ENCODE peak calls at places on chromosome 4, in six cellular contexts. One of them, this sample, is unnamed.

GRCh38 chr4:84985952-84986351 is 19.5 kb upstream of the WDFY3 start:
- DNase-seq in islet precursor cell: peak
- DNase-seq in Caki2: peak
- DNase-seq in epithelial cell of esophagus: peak
- DNase-seq in T-cell: no peak
- DNase-seq in renal cortical epithelial cell: peak
- DNase-seq in this sample: no peak

GRCh38 chr4:83231620-83232056 is 53.0 kb downstream of the COQ2 start:
- DNase-seq in islet precursor cell: no peak
- DNase-seq in Caki2: no peak
- DNase-seq in epithelial cell of esophagus: peak
- DNase-seq in T-cell: no peak
- DNase-seq in renal cortical epithelial cell: peak
- DNase-seq in this sample: no peak

GRCh38 chr4:5589495-5589894 is 118.9 kb downstream of the EVC2 start:
- DNase-seq in islet precursor cell: no peak
- DNase-seq in Caki2: no peak
- DNase-seq in epithelial cell of esophagus: no peak
- DNase-seq in T-cell: no peak
- DNase-seq in renal cortical epithelial cell: no peak
- DNase-seq in this sample: no peak

GRCh38 chr4:67084801-67085200 is 460.5 kb downstream of the CENPC start:
- DNase-seq in islet precursor cell: no peak
- DNase-seq in Caki2: no peak
- DNase-seq in epithelial cell of esophagus: no peak
- DNase-seq in T-cell: no peak
- DNase-seq in renal cortical epithelial cell: no peak
- DNase-seq in this sample: no peak

GRCh38 chr4:15303052-15303641 is 124.7 kb upstream of the C1QTNF7 start:
- DNase-seq in islet precursor cell: peak
- DNase-seq in Caki2: no peak
- DNase-seq in epithelial cell of esophagus: peak
- DNase-seq in T-cell: no peak
- DNase-seq in renal cortical epithelial cell: peak
- DNase-seq in this sample: no peak

GRCh38 chr4:144787365-144788263 is 141.7 kb downstream of the HHIP start:
- DNase-seq in islet precursor cell: no peak
- DNase-seq in Caki2: peak
- DNase-seq in epithelial cell of esophagus: peak
- DNase-seq in T-cell: no peak
- DNase-seq in renal cortical epithelial cell: peak
- DNase-seq in this sample: no peak

GRCh38 chr4:61934201-61934600 is 734.1 kb downstream of the ADGRL3 start:
- DNase-seq in islet precursor cell: no peak
- DNase-seq in Caki2: no peak
- DNase-seq in epithelial cell of esophagus: no peak
- DNase-seq in T-cell: no peak
- DNase-seq in renal cortical epithelial cell: no peak
- DNase-seq in this sample: no peak

GRCh38 chr4:118351851-118352827 is 664 bp downstream of the PRSS12 start:
- DNase-seq in islet precursor cell: peak
- DNase-seq in Caki2: peak
- DNase-seq in epithelial cell of esophagus: peak
- DNase-seq in T-cell: no peak
- DNase-seq in renal cortical epithelial cell: no peak
- DNase-seq in this sample: peak

GRCh38 chr4:110637408-110638131 is 14.7 kb upstream of the PITX2 start:
- DNase-seq in islet precursor cell: peak
- DNase-seq in Caki2: no peak
- DNase-seq in epithelial cell of esophagus: no peak
- DNase-seq in T-cell: no peak
- DNase-seq in renal cortical epithelial cell: no peak
- DNase-seq in this sample: no peak

GRCh38 chr4:105979506-105979905 is 84.2 kb downstream of the NPNT start:
- DNase-seq in islet precursor cell: peak
- DNase-seq in Caki2: no peak
- DNase-seq in epithelial cell of esophagus: no peak
- DNase-seq in T-cell: no peak
- DNase-seq in renal cortical epithelial cell: peak
- DNase-seq in this sample: no peak

GRCh38 chr4:155667538-155668511 is 1.2 kb downstream of the GUCY1A1 start:
- DNase-seq in islet precursor cell: peak
- DNase-seq in Caki2: peak
- DNase-seq in epithelial cell of esophagus: peak
- DNase-seq in T-cell: peak
- DNase-seq in renal cortical epithelial cell: peak
- DNase-seq in this sample: peak

GRCh38 chr4:25578431-25578830 is 77.2 kb upstream of the SLC34A2 start:
- DNase-seq in islet precursor cell: no peak
- DNase-seq in Caki2: no peak
- DNase-seq in epithelial cell of esophagus: no peak
- DNase-seq in T-cell: no peak
- DNase-seq in renal cortical epithelial cell: peak
- DNase-seq in this sample: no peak

GRCh38 chr4:7581477-7581876 is 146.7 kb upstream of the PSAPL1 start:
- DNase-seq in islet precursor cell: peak
- DNase-seq in Caki2: peak
- DNase-seq in epithelial cell of esophagus: no peak
- DNase-seq in T-cell: no peak
- DNase-seq in renal cortical epithelial cell: no peak
- DNase-seq in this sample: no peak

GRCh38 chr4:118712872-118713271 is 27.7 kb downstream of the METTL14 start:
- DNase-seq in islet precursor cell: no peak
- DNase-seq in Caki2: peak
- DNase-seq in epithelial cell of esophagus: no peak
- DNase-seq in T-cell: no peak
- DNase-seq in renal cortical epithelial cell: peak
- DNase-seq in this sample: no peak

GRCh38 chr4:162163892-162164759 is at the start of gene FSTL5:
- DNase-seq in islet precursor cell: peak
- DNase-seq in Caki2: peak
- DNase-seq in epithelial cell of esophagus: peak
- DNase-seq in T-cell: peak
- DNase-seq in renal cortical epithelial cell: peak
- DNase-seq in this sample: peak

GRCh38 chr4:125582302-125582701 is 267.5 kb downstream of the FAT4 start:
- DNase-seq in islet precursor cell: no peak
- DNase-seq in Caki2: no peak
- DNase-seq in epithelial cell of esophagus: peak
- DNase-seq in T-cell: no peak
- DNase-seq in renal cortical epithelial cell: peak
- DNase-seq in this sample: no peak

GRCh38 chr4:18318682-18319410 is 297.3 kb upstream of the LCORL start:
- DNase-seq in islet precursor cell: no peak
- DNase-seq in Caki2: no peak
- DNase-seq in epithelial cell of esophagus: peak
- DNase-seq in T-cell: no peak
- DNase-seq in renal cortical epithelial cell: no peak
- DNase-seq in this sample: peak

GRCh38 chr4:108449139-108449538 is 171.2 kb upstream of the RPL34 start:
- DNase-seq in islet precursor cell: no peak
- DNase-seq in Caki2: no peak
- DNase-seq in epithelial cell of esophagus: no peak
- DNase-seq in T-cell: no peak
- DNase-seq in renal cortical epithelial cell: no peak
- DNase-seq in this sample: no peak

GRCh38 chr4:38804654-38805295 is at the start of gene TLR1:
- DNase-seq in islet precursor cell: no peak
- DNase-seq in Caki2: peak
- DNase-seq in epithelial cell of esophagus: peak
- DNase-seq in T-cell: peak
- DNase-seq in renal cortical epithelial cell: peak
- DNase-seq in this sample: no peak

GRCh38 chr4:13953083-13953482 is 325.6 kb upstream of the BOD1L1 start:
- DNase-seq in islet precursor cell: peak
- DNase-seq in Caki2: no peak
- DNase-seq in epithelial cell of esophagus: no peak
- DNase-seq in T-cell: no peak
- DNase-seq in renal cortical epithelial cell: no peak
- DNase-seq in this sample: no peak

GRCh38 chr4:992297-993110 is 700 bp downstream of the SLC26A1 start:
- DNase-seq in islet precursor cell: no peak
- DNase-seq in Caki2: peak
- DNase-seq in epithelial cell of esophagus: no peak
- DNase-seq in T-cell: no peak
- DNase-seq in renal cortical epithelial cell: peak
- DNase-seq in this sample: peak

GRCh38 chr4:105605493-105605892 is 53.1 kb downstream of the ARHGEF38 start:
- DNase-seq in islet precursor cell: no peak
- DNase-seq in Caki2: no peak
- DNase-seq in epithelial cell of esophagus: peak
- DNase-seq in T-cell: no peak
- DNase-seq in renal cortical epithelial cell: peak
- DNase-seq in this sample: no peak

GRCh38 chr4:186693159-186693815 is 30.4 kb downstream of the FAT1 start:
- DNase-seq in islet precursor cell: no peak
- DNase-seq in Caki2: peak
- DNase-seq in epithelial cell of esophagus: peak
- DNase-seq in T-cell: no peak
- DNase-seq in renal cortical epithelial cell: peak
- DNase-seq in this sample: peak

GRCh38 chr4:20253272-20253798 is 1.6 kb downstream of the SLIT2 start:
- DNase-seq in islet precursor cell: no peak
- DNase-seq in Caki2: no peak
- DNase-seq in epithelial cell of esophagus: no peak
- DNase-seq in T-cell: no peak
- DNase-seq in renal cortical epithelial cell: no peak
- DNase-seq in this sample: peak

GRCh38 chr4:129672941-129673340 is 577.0 kb downstream of the C4orf33 start:
- DNase-seq in islet precursor cell: no peak
- DNase-seq in Caki2: no peak
- DNase-seq in epithelial cell of esophagus: no peak
- DNase-seq in T-cell: no peak
- DNase-seq in renal cortical epithelial cell: no peak
- DNase-seq in this sample: no peak

GRCh38 chr4:54543088-54543795 is 114.5 kb upstream of the KIT start:
- DNase-seq in islet precursor cell: no peak
- DNase-seq in Caki2: no peak
- DNase-seq in epithelial cell of esophagus: no peak
- DNase-seq in T-cell: no peak
- DNase-seq in renal cortical epithelial cell: no peak
- DNase-seq in this sample: no peak

GRCh38 chr4:40718571-40718970 is 31.2 kb upstream of the NSUN7 start:
- DNase-seq in islet precursor cell: no peak
- DNase-seq in Caki2: no peak
- DNase-seq in epithelial cell of esophagus: no peak
- DNase-seq in T-cell: no peak
- DNase-seq in renal cortical epithelial cell: no peak
- DNase-seq in this sample: no peak

GRCh38 chr4:181618896-181619295 is 624.3 kb upstream of the TENM3 start:
- DNase-seq in islet precursor cell: no peak
- DNase-seq in Caki2: no peak
- DNase-seq in epithelial cell of esophagus: no peak
- DNase-seq in T-cell: no peak
- DNase-seq in renal cortical epithelial cell: no peak
- DNase-seq in this sample: no peak

GRCh38 chr4:10872833-10873517 is 188.4 kb upstream of the CLNK start:
- DNase-seq in islet precursor cell: no peak
- DNase-seq in Caki2: no peak
- DNase-seq in epithelial cell of esophagus: no peak
- DNase-seq in T-cell: no peak
- DNase-seq in renal cortical epithelial cell: no peak
- DNase-seq in this sample: no peak

GRCh38 chr4:104879367-104879766 is 267.3 kb upstream of the TET2 start:
- DNase-seq in islet precursor cell: no peak
- DNase-seq in Caki2: no peak
- DNase-seq in epithelial cell of esophagus: peak
- DNase-seq in T-cell: no peak
- DNase-seq in renal cortical epithelial cell: peak
- DNase-seq in this sample: no peak

GRCh38 chr4:40918330-40918729 is 168.6 kb downstream of the NSUN7 start:
- DNase-seq in islet precursor cell: no peak
- DNase-seq in Caki2: no peak
- DNase-seq in epithelial cell of esophagus: peak
- DNase-seq in T-cell: no peak
- DNase-seq in renal cortical epithelial cell: peak
- DNase-seq in this sample: no peak

GRCh38 chr4:137300776-137301175 is 231.5 kb downstream of the PCDH18 start:
- DNase-seq in islet precursor cell: no peak
- DNase-seq in Caki2: no peak
- DNase-seq in epithelial cell of esophagus: peak
- DNase-seq in T-cell: no peak
- DNase-seq in renal cortical epithelial cell: no peak
- DNase-seq in this sample: no peak

GRCh38 chr4:8106451-8107025 is 52.1 kb downstream of the ABLIM2 start:
- DNase-seq in islet precursor cell: no peak
- DNase-seq in Caki2: no peak
- DNase-seq in epithelial cell of esophagus: no peak
- DNase-seq in T-cell: no peak
- DNase-seq in renal cortical epithelial cell: no peak
- DNase-seq in this sample: peak

GRCh38 chr4:123444298-123444731 is 47.7 kb downstream of the SPRY1 start:
- DNase-seq in islet precursor cell: peak
- DNase-seq in Caki2: no peak
- DNase-seq in epithelial cell of esophagus: no peak
- DNase-seq in T-cell: peak
- DNase-seq in renal cortical epithelial cell: peak
- DNase-seq in this sample: peak

GRCh38 chr4:166092797-166093196 is 219.8 kb downstream of the TLL1 start:
- DNase-seq in islet precursor cell: no peak
- DNase-seq in Caki2: no peak
- DNase-seq in epithelial cell of esophagus: peak
- DNase-seq in T-cell: no peak
- DNase-seq in renal cortical epithelial cell: no peak
- DNase-seq in this sample: no peak

GRCh38 chr4:83248486-83248885 is 36.1 kb downstream of the COQ2 start:
- DNase-seq in islet precursor cell: no peak
- DNase-seq in Caki2: peak
- DNase-seq in epithelial cell of esophagus: peak
- DNase-seq in T-cell: no peak
- DNase-seq in renal cortical epithelial cell: peak
- DNase-seq in this sample: no peak

GRCh38 chr4:49221209-49221608 is 235.1 kb downstream of the CWH43 start:
- DNase-seq in islet precursor cell: no peak
- DNase-seq in Caki2: no peak
- DNase-seq in epithelial cell of esophagus: no peak
- DNase-seq in T-cell: no peak
- DNase-seq in renal cortical epithelial cell: no peak
- DNase-seq in this sample: peak